ENCODE peak calls at places on chromosomes 13 and 19, in nine cellular contexts. T, Q, V, X, W, C, U, A and B are unnamed samples.

GRCh38 chr13:50678464-50679162 is 164.9 kb downstream of the DLEU7 start:
- DNase-seq in T (no peak), X (peak), W (peak), U (no peak), Q (no peak), A (no peak), C (peak), V (no peak), B (no peak)

GRCh38 chr19:19406878-19407639 is 1.6 kb downstream of the GATAD2A start:
- DNase-seq in U (no peak), C (no peak), A (no peak), V (no peak), W (no peak), Q (no peak), X (peak), T (no peak), B (no peak)

GRCh38 chr13:100209857-100210580 is 121.1 kb downstream of the PCCA start:
- DNase-seq in V (no peak), X (peak), W (peak), Q (no peak), T (no peak), U (no peak), A (no peak), C (peak), B (no peak)

GRCh38 chr13:53144826-53145225 is 116.2 kb downstream of the OLFM4 start:
- DNase-seq in Q (no peak), T (no peak), A (no peak), W (no peak), U (no peak), V (no peak), C (no peak), X (no peak), B (no peak)

GRCh38 chr19:42546831-42547500 is 18.7 kb upstream of the CEACAM1 start:
- DNase-seq in A (no peak), Q (no peak), W (no peak), V (no peak), X (no peak), T (no peak), U (no peak), C (no peak), B (no peak)

GRCh38 chr13:22801402-22802003 is 379.3 kb upstream of the SGCG start:
- DNase-seq in X (no peak), U (no peak), V (no peak), C (no peak), Q (no peak), A (no peak), T (no peak), W (no peak), B (no peak)

GRCh38 chr13:90201198-90201597 is 1146.3 kb upstream of the MIR17HG start:
- DNase-seq in U (no peak), W (no peak), T (no peak), C (peak), V (no peak), Q (no peak), X (no peak), A (no peak), B (no peak)

GRCh38 chr13:95275322-95276118 is 25.7 kb downstream of the ABCC4 start:
- DNase-seq in C (peak), Q (no peak), U (no peak), T (peak), X (no peak), A (no peak), W (no peak), V (no peak), B (no peak)

GRCh38 chr13:22198001-22198400 is 527.1 kb downstream of the FGF9 start:
- DNase-seq in C (peak), U (no peak), Q (no peak), W (no peak), A (no peak), V (no peak), X (no peak), T (no peak), B (no peak)

GRCh38 chr13:109610517-109610916 is 175.9 kb downstream of the IRS2 start:
- DNase-seq in W (no peak), A (no peak), C (no peak), V (no peak), U (no peak), T (no peak), X (no peak), Q (no peak), B (no peak)

GRCh38 chr19:39307233-39307821 is 11.1 kb downstream of the IFNL1 start:
- DNase-seq in U (no peak), W (no peak), A (no peak), C (peak), Q (no peak), V (no peak), T (peak), X (no peak), B (no peak)

GRCh38 chr13:19597523-19597922 is 35.9 kb upstream of the MPHOSPH8 start:
- DNase-seq in Q (no peak), W (peak), T (no peak), C (no peak), A (no peak), X (peak), V (no peak), U (no peak), B (no peak)

GRCh38 chr13:46578590-46578975 is 25.6 kb downstream of the LRCH1 start:
- DNase-seq in A (no peak), C (no peak), T (no peak), V (no peak), U (no peak), W (no peak), X (no peak), Q (no peak), B (no peak)

GRCh38 chr13:38577048-38577447 is 109.8 kb upstream of the FREM2 start:
- DNase-seq in X (no peak), T (no peak), W (no peak), A (no peak), C (peak), Q (no peak), V (no peak), U (no peak), B (no peak)

GRCh38 chr13:51291341-51291740 is 48.1 kb upstream of the SERPINE3 start:
- DNase-seq in U (no peak), X (no peak), C (no peak), A (no peak), V (no peak), W (no peak), T (no peak), Q (no peak), B (no peak)

GRCh38 chr13:41428155-41428554 is 29.2 kb upstream of the RGCC start:
- DNase-seq in C (peak), T (no peak), V (no peak), Q (no peak), A (no peak), U (no peak), W (no peak), X (no peak), B (no peak)

GRCh38 chr19:46639356-46640061 is 3.5 kb upstream of the GNG8 start:
- DNase-seq in C (peak), V (no peak), U (no peak), A (no peak), W (peak), X (peak), Q (no peak), T (peak), B (no peak)

GRCh38 chr19:49133621-49134454 is 14.5 kb downstream of the PPFIA3 start:
- DNase-seq in U (no peak), W (no peak), T (peak), V (no peak), X (no peak), C (peak), Q (no peak), A (peak), B (no peak)

GRCh38 chr13:26425439-26426358 is 131.8 kb upstream of the WASF3 start:
- DNase-seq in A (no peak), V (no peak), W (no peak), C (peak), U (no peak), T (peak), Q (peak), X (no peak), B (no peak)

GRCh38 chr19:31819837-31820236 is 470.6 kb upstream of the TSHZ3 start:
- DNase-seq in X (no peak), T (no peak), U (no peak), A (no peak), C (no peak), Q (no peak), W (no peak), V (no peak), B (no peak)

GRCh38 chr13:44191504-44192171 is 182.0 kb upstream of the SERP2 start:
- DNase-seq in V (no peak), U (peak), W (no peak), X (peak), C (peak), Q (peak), T (no peak), A (no peak), B (peak)

GRCh38 chr19:1672038-1672768 is 19.8 kb upstream of the TCF3 start:
- DNase-seq in Q (no peak), A (peak), X (peak), T (peak), C (peak), U (no peak), W (no peak), V (no peak), B (peak)

GRCh38 chr13:41465215-41465907 is 8.0 kb downstream of the RGCC start:
- DNase-seq in Q (no peak), X (peak), W (peak), U (no peak), T (no peak), C (peak), V (no peak), A (peak), B (no peak)

GRCh38 chr19:39111593-39112199 is 13.9 kb upstream of the PAK4 start:
- DNase-seq in X (no peak), U (no peak), T (no peak), A (no peak), Q (no peak), W (no peak), C (no peak), V (no peak), B (peak)

GRCh38 chr19:28990522-28990921 is 222.4 kb downstream of the UQCRFS1 start:
- DNase-seq in V (no peak), A (no peak), X (no peak), T (no peak), Q (no peak), U (no peak), C (no peak), W (no peak), B (no peak)

GRCh38 chr13:45860240-45860639 is 8.7 kb upstream of the SIAH3 start:
- DNase-seq in T (no peak), U (no peak), V (no peak), C (no peak), A (no peak), W (no peak), X (no peak), Q (no peak), B (no peak)

GRCh38 chr19:47539747-47540311 is 25.0 kb upstream of the NAPA start:
- DNase-seq in X (no peak), A (no peak), U (no peak), T (no peak), C (no peak), V (no peak), W (no peak), Q (no peak), B (no peak)

GRCh38 chr13:62251734-62252133 is 836.1 kb upstream of the PCDH20 start:
- DNase-seq in Q (no peak), W (no peak), T (no peak), A (no peak), X (no peak), C (no peak), V (no peak), U (peak), B (no peak)

GRCh38 chr19:19321143-19321577 is 531 bp downstream of the MAU2 start:
- DNase-seq in A (peak), W (no peak), U (no peak), C (no peak), T (peak), X (no peak), Q (no peak), V (no peak), B (no peak)

GRCh38 chr19:4369109-4369887 is 25.9 kb downstream of the MPND start:
- DNase-seq in W (no peak), U (no peak), V (no peak), T (no peak), Q (no peak), A (peak), X (no peak), C (no peak), B (no peak)